ENCODE peak calls at places on chromosomes 3 and 15, in six cellular contexts. X is MCF 10A, B is GM23338, D is HL-60, A is PC-3, K is astrocyte of the spinal cord. G is an unnamed sample.

GRCh38 chr3:106160396-106160795 is 291.6 kb upstream of the CBLB start:
- DNase-seq in X (no peak), B (no peak), D (no peak), A (no peak), K (no peak), G (no peak)

GRCh38 chr3:159904455-159904854 is 84.2 kb upstream of the IL12A start:
- DNase-seq in X (no peak), B (no peak), D (no peak), A (no peak), K (no peak), G (no peak)

GRCh38 chr3:171376125-171376947 is 83.9 kb downstream of the TNIK start:
- DNase-seq in X (no peak), B (no peak), D (no peak), A (no peak), K (peak; percentile 39), G (no peak)

GRCh38 chr15:82934100-82934880 is 18.2 kb downstream of the HOMER2 start:
- DNase-seq in X (no peak), B (no peak), D (no peak), A (no peak), K (no peak), G (no peak)

GRCh38 chr15:99911824-99912223 is 178.6 kb upstream of the LYSMD4 start:
- DNase-seq in X (peak; percentile 5), B (no peak), D (no peak), A (no peak), K (no peak), G (no peak)

GRCh38 chr3:31600435-31600834 is 67.7 kb downstream of the STT3B start:
- DNase-seq in X (no peak), B (no peak), D (no peak), A (no peak), K (no peak), G (no peak)

GRCh38 chr3:195865752-195866151 is 42.6 kb downstream of the TNK2 start:
- DNase-seq in X (no peak), B (no peak), D (no peak), A (no peak), K (no peak), G (no peak)

GRCh38 chr3:131688370-131688769 is 185.6 kb upstream of the MRPL3 start:
- DNase-seq in X (peak; percentile 16), B (no peak), D (no peak), A (peak; percentile 54), K (peak; percentile 51), G (no peak)

GRCh38 chr15:39530446-39531342 is 50.2 kb upstream of the THBS1 start:
- DNase-seq in X (no peak), B (peak; percentile 80), D (no peak), A (no peak), K (no peak), G (no peak)

GRCh38 chr3:126450219-126450618 is 25.5 kb downstream of the ZXDC start:
- DNase-seq in X (no peak), B (no peak), D (no peak), A (no peak), K (no peak), G (no peak)

GRCh38 chr15:78104119-78104479 is 11.7 kb downstream of the SH2D7 start:
- DNase-seq in X (no peak), B (no peak), D (no peak), A (no peak), K (no peak), G (no peak)

GRCh38 chr15:36109943-36110658 is 469.3 kb upstream of the CDIN1 start:
- DNase-seq in X (peak; percentile 31), B (no peak), D (no peak), A (peak; percentile 67), K (peak; percentile 80), G (no peak)

GRCh38 chr3:13215940-13216546 is 142.8 kb upstream of the IQSEC1 start:
- DNase-seq in X (peak; percentile 93), B (no peak), D (no peak), A (peak; percentile 98), K (peak; percentile 60), G (no peak)

GRCh38 chr15:82680200-82681102 is 29.2 kb downstream of the AP3B2 start:
- DNase-seq in X (peak; percentile 58), B (peak; percentile 94), D (peak; percentile 26), A (peak; percentile 78), K (no peak), G (peak; percentile 85)

GRCh38 chr3:95971573-95971972 is 842.8 kb upstream of the EPHA6 start:
- DNase-seq in X (peak; percentile 63), B (no peak), D (no peak), A (no peak), K (peak; percentile 21), G (no peak)

GRCh38 chr3:155304394-155304793 is 10.9 kb upstream of the STRIT1 start:
- DNase-seq in X (no peak), B (no peak), D (no peak), A (no peak), K (no peak), G (no peak)

GRCh38 chr3:3600665-3601340 is 198.4 kb upstream of the LRRN1 start:
- DNase-seq in X (no peak), B (no peak), D (no peak), A (no peak), K (no peak), G (no peak)

GRCh38 chr3:31159331-31160039 is 265.0 kb upstream of the GADL1 start:
- DNase-seq in X (no peak), B (no peak), D (no peak), A (no peak), K (no peak), G (no peak)

DNA sequence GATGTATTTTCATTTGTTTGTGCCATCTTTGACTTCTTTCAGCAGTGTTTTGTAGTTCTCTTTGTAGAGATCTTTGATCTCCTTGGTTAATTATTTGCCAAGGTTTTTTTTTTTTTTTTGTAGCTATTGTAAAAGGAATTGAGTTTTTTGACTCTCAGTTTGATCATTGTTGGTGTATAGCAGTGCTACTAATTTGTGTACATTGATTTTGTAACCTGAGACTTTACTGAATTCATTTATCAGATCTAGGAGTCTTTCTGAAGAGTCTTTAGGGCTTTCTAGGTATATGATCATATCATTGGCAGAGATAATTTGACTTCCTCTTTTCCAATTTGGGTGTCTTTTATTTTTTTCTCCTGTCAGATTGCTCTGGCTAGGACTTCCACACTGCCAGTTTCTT is 42.2 kb upstream of the POMGNT2 start:
- DNase-seq in X (no peak), B (no peak), D (no peak), A (no peak), K (no peak), G (no peak)
- TF ChIP-seq CTCF in X (no peak), B (no peak), D (no peak), A (no peak), K (no peak), G (no peak)

GRCh38 chr15:93974804-93975481 is 256.4 kb upstream of the MCTP2 start:
- DNase-seq in X (peak; percentile 70), B (peak; percentile 85), D (no peak), A (peak; percentile 48), K (peak; percentile 53), G (peak; percentile 10)
- TF ChIP-seq CTCF in X (peak; percentile 67), B (peak; percentile 80), D (no peak), A (peak; percentile 59), K (peak; percentile 53), G (peak; percentile 48)

GRCh38 chr3:127478922-127479321 is 111.6 kb downstream of the TPRA1 start:
- DNase-seq in X (no peak), B (no peak), D (no peak), A (no peak), K (no peak), G (no peak)
- TF ChIP-seq CTCF in X (no peak), B (no peak), D (no peak), A (no peak), K (no peak), G (no peak)

DNA sequence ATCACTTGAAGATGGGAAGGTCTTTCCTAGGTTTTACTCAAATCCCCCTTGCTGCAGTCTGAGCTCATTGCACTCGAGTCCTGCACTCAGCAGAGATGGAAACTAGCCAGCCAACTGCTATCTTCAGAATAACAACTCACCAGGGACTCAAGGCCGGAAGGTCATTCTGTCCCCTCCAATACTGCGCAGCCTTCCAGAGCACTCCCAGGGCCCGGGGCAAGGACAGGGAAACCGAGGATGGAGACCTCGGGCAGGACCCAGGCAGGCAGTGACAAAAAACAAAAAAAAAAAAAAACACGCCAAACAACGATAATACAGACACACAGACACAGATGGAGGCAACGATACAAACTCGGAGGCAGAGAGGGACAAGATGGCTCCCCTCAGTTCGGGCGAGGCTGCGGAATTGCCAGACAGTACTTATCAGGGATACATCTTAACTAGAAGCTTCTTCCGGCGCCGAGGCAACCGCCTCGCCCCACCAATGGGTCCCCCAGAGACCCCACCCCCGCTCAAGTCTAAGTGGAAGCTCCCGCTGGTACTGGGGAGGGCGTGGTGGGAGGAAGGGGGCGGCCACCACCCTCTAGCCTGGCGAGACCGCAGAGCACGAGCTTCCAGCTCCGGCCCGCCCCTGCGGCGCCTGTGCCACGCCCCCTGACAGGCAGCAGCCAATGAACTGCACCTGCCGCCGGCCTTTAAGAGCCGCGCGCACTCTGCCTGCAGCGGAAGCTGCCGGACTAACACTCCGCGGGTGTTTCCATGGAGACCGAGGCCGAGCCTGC is 7.0 kb upstream of the MAP1A start:
- DNase-seq in X (peak; percentile 96), B (peak; percentile 100), D (peak; percentile 97), A (peak; percentile 99), K (peak; percentile 100), G (peak; percentile 98)
- TF ChIP-seq CTCF in X (no peak), B (peak; percentile 16), D (peak; percentile 1), A (no peak), K (peak; percentile 50), G (peak; percentile 26)

GRCh38 chr15:75530169-75530568 is 48.9 kb downstream of the PTPN9 start:
- DNase-seq in X (no peak), B (no peak), D (no peak), A (no peak), K (no peak), G (no peak)

GRCh38 chr15:75533945-75534344 is 45.2 kb downstream of the PTPN9 start:
- DNase-seq in X (no peak), B (no peak), D (no peak), A (no peak), K (no peak), G (no peak)

GRCh38 chr15:75531041-75531450 is 48.1 kb downstream of the PTPN9 start:
- DNase-seq in X (peak; percentile 75), B (no peak), D (no peak), A (peak; percentile 29), K (peak; percentile 68), G (no peak)

GRCh38 chr15:75538376-75538775 is 40.7 kb downstream of the PTPN9 start:
- DNase-seq in X (no peak), B (no peak), D (no peak), A (no peak), K (no peak), G (no peak)

DNA sequence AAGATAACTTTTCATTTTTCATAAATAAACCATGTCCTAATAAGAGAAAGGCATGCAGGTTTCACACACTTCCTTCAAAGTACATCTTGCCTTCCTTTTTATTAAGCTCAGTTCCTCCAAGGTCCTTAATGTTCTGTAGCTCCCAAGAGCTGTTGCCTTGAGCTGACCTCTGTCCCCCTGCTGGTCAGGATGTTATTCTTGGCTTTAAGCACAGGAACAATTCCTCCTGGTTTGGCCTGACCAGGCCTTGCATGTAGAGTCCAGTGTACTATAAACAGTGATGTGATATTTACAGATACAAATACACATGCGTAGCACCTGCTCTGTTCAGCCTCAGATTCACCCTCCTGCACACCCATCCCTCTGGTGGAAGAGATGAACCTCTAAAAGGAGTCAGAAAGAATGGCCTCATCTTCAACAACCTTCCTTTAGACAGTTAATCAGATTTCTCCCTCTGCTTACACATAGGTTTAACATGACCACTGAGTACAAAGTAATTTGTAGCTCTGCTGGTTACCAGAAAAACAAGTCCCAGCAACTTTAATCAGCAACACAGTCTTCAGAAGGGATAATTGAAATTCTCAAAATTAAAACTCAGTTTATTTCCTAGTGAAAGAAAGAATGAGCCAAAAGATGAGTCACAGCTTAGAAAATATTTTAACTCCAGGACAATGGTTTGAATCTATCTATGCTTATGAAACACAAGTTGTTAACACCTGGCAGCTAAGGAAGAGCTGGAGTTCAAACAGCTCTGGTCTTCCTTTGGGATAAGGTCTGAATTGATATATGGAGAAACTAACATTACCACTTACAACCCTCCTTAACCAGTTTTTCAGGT is 46.5 kb downstream of the PTPN9 start:
- DNase-seq in X (peak; percentile 87), B (peak; percentile 83), D (peak; percentile 26), A (peak; percentile 46), K (peak; percentile 93), G (peak; percentile 39)
- TF ChIP-seq CTCF in X (peak; percentile 38), B (peak; percentile 69), D (no peak), A (peak; percentile 58), K (no peak), G (peak; percentile 43)

G was measured in nephron progenitor cell.